ENCODE peak calls at places on chromosomes 5 and 9, in ten cellular contexts. G, S, P, T, H, C, J, K, F and I are unnamed samples.

GRCh38 chr9:125966456-125966855 is 219.3 kb downstream of the PBX3 start:
- DNase-seq in G (no peak), S (no peak), P (no peak), T (no peak), H (no peak), C (no peak), J (no peak), K (no peak), F (no peak), I (no peak)

GRCh38 chr9:19875291-19875910 is 86.6 kb upstream of the SLC24A2 start:
- DNase-seq in G (no peak), S (no peak), P (no peak), T (no peak), H (no peak), C (no peak), J (peak; percentile 9), K (no peak), F (no peak), I (no peak)

GRCh38 chr9:92278117-92278516 is 15.4 kb downstream of the IARS1 start:
- DNase-seq in G (no peak), S (no peak), P (peak; percentile 27), T (peak; percentile 56), H (no peak), C (no peak), J (peak; percentile 55), K (no peak), F (no peak), I (no peak)

GRCh38 chr9:113622600-113623400 is 159.3 kb downstream of the RGS3 start:
- DNase-seq in G (peak; percentile 60), S (no peak), P (peak; percentile 64), T (peak; percentile 95), H (no peak), C (peak; percentile 30), J (peak; percentile 98), K (peak; percentile 70), F (no peak), I (no peak)

GRCh38 chr9:106731910-106732309 is 131.1 kb upstream of the ZNF462 start:
- DNase-seq in G (no peak), S (peak; percentile 84), P (no peak), T (no peak), H (no peak), C (no peak), J (no peak), K (no peak), F (no peak), I (no peak)

GRCh38 chr5:126594676-126595485 is at the start of gene ALDH7A1:
- DNase-seq in G (peak; percentile 52), S (peak; percentile 91), P (peak; percentile 84), T (peak; percentile 90), H (peak; percentile 92), C (peak; percentile 94), J (peak; percentile 98), K (peak; percentile 87), F (peak; percentile 15), I (no peak)

GRCh38 chr5:57839025-57839424 is 356.4 kb upstream of the ACTBL2 start:
- DNase-seq in G (no peak), S (no peak), P (peak; percentile 78), T (no peak), H (no peak), C (no peak), J (no peak), K (no peak), F (no peak), I (no peak)

GRCh38 chr5:91235194-91235793 is 147.8 kb downstream of the ARRDC3 start:
- DNase-seq in G (no peak), S (no peak), P (no peak), T (no peak), H (no peak), C (no peak), J (no peak), K (no peak), F (no peak), I (no peak)

GRCh38 chr9:112078432-112078831 is 96.7 kb downstream of the SUSD1 start:
- DNase-seq in G (no peak), S (no peak), P (no peak), T (no peak), H (no peak), C (no peak), J (no peak), K (no peak), F (no peak), I (no peak)

GRCh38 chr5:146904890-146905289 is 26.3 kb upstream of the PPP2R2B start:
- DNase-seq in G (no peak), S (no peak), P (no peak), T (no peak), H (no peak), C (no peak), J (no peak), K (no peak), F (no peak), I (no peak)

GRCh38 chr5:127186657-127187056 is 103.9 kb upstream of the MEGF10 start:
- DNase-seq in G (no peak), S (no peak), P (no peak), T (no peak), H (no peak), C (no peak), J (no peak), K (no peak), F (no peak), I (no peak)

GRCh38 chr9:95363051-95363841 is 45.7 kb upstream of the FANCC start:
- DNase-seq in G (no peak), S (no peak), P (no peak), T (peak; percentile 55), H (no peak), C (no peak), J (no peak), K (no peak), F (no peak), I (no peak)

GRCh38 chr9:138060881-138061280 is 183.3 kb downstream of the CACNA1B start:
- DNase-seq in G (no peak), S (no peak), P (no peak), T (no peak), H (no peak), C (no peak), J (no peak), K (peak; percentile 48), F (no peak), I (no peak)

GRCh38 chr5:1174122-1174936 is 27.1 kb upstream of the SLC6A19 start:
- DNase-seq in G (peak; percentile 46), S (peak; percentile 38), P (peak; percentile 18), T (peak; percentile 48), H (peak; percentile 25), C (peak; percentile 44), J (peak; percentile 82), K (no peak), F (no peak), I (no peak)

GRCh38 chr5:36657563-36657995 is 51.2 kb downstream of the SLC1A3 start:
- DNase-seq in G (no peak), S (no peak), P (peak; percentile 99), T (peak; percentile 100), H (peak; percentile 55), C (peak; percentile 58), J (peak; percentile 95), K (no peak), F (no peak), I (no peak)

GRCh38 chr5:135375040-135375439 is 24.0 kb downstream of the MACROH2A1 start:
- DNase-seq in G (no peak), S (no peak), P (no peak), T (no peak), H (no peak), C (no peak), J (no peak), K (peak; percentile 25), F (no peak), I (no peak)

GRCh38 chr9:98142182-98142924 is 23.3 kb upstream of the TRIM14 start:
- DNase-seq in G (no peak), S (no peak), P (peak; percentile 71), T (no peak), H (no peak), C (no peak), J (peak; percentile 5), K (no peak), F (no peak), I (no peak)

GRCh38 chr9:87862536-87863268 is 20.0 kb upstream of the SPATA31E1 start:
- DNase-seq in G (no peak), S (no peak), P (peak; percentile 83), T (peak; percentile 83), H (no peak), C (no peak), J (peak; percentile 81), K (no peak), F (no peak), I (no peak)

GRCh38 chr9:125690679-125691078 is 16.3 kb downstream of the MAPKAP1 start:
- DNase-seq in G (no peak), S (no peak), P (no peak), T (no peak), H (no peak), C (no peak), J (no peak), K (no peak), F (no peak), I (no peak)

GRCh38 chr5:58122157-58122556 is 337.7 kb downstream of the PLK2 start:
- DNase-seq in G (no peak), S (no peak), P (no peak), T (no peak), H (no peak), C (no peak), J (no peak), K (no peak), F (no peak), I (no peak)

GRCh38 chr5:149358818-149359217 is 972 bp downstream of the PCYOX1L start:
- DNase-seq in G (no peak), S (no peak), P (no peak), T (no peak), H (no peak), C (no peak), J (no peak), K (no peak), F (no peak), I (no peak)

GRCh38 chr5:43358338-43358737 is 45.1 kb upstream of the HMGCS1 start:
- DNase-seq in G (no peak), S (no peak), P (no peak), T (no peak), H (no peak), C (no peak), J (no peak), K (no peak), F (no peak), I (no peak)

GRCh38 chr9:136087741-136088480 is 7.2 kb downstream of the NACC2 start:
- DNase-seq in G (no peak), S (no peak), P (no peak), T (no peak), H (no peak), C (peak; percentile 14), J (no peak), K (no peak), F (no peak), I (no peak)

GRCh38 chr5:95446009-95446408 is 54.8 kb downstream of the FAM81B start:
- DNase-seq in G (no peak), S (no peak), P (peak; percentile 87), T (peak; percentile 89), H (no peak), C (no peak), J (peak; percentile 88), K (no peak), F (no peak), I (no peak)

GRCh38 chr9:134852906-134853654 is 27.5 kb upstream of the FCN2 start:
- DNase-seq in G (no peak), S (no peak), P (no peak), T (no peak), H (no peak), C (no peak), J (no peak), K (no peak), F (no peak), I (no peak)

GRCh38 chr5:88683506-88684135 is 199.4 kb downstream of the MEF2C start:
- DNase-seq in G (no peak), S (peak; percentile 85), P (no peak), T (peak; percentile 85), H (no peak), C (no peak), J (peak; percentile 96), K (no peak), F (no peak), I (no peak)

GRCh38 chr5:179379321-179379890 is 34.1 kb upstream of the ADAMTS2 start:
- DNase-seq in G (no peak), S (no peak), P (no peak), T (no peak), H (no peak), C (no peak), J (no peak), K (no peak), F (no peak), I (no peak)

GRCh38 chr9:78115073-78115472 is 83.5 kb upstream of the GNAQ start:
- DNase-seq in G (no peak), S (no peak), P (peak; percentile 6), T (no peak), H (no peak), C (no peak), J (no peak), K (no peak), F (no peak), I (no peak)